ENCODE peak calls at places on chromosomes 13 and 19, in four cellular contexts. X, I, R and S are unnamed samples.
A peak's percentile ranks its signal among the peaks of the same experiment; 100 is the strongest.

GRCh38 chr19:10751109-10751972 is 33.5 kb downstream of the DNM2 start:
- DNase-seq in X (peak; percentile 53), I (no peak), R (peak; percentile 36), S (no peak)

GRCh38 chr13:93843082-93843481 is 616.5 kb downstream of the GPC6 start:
- DNase-seq in X (no peak), R (no peak), I (no peak), S (no peak)

GRCh38 chr19:14556662-14557188 is 15.1 kb downstream of the NDUFB7 start:
- DNase-seq in R (peak; percentile 77), X (peak; percentile 75), I (peak; percentile 70), S (peak; percentile 79)

GRCh38 chr19:6736169-6736916 is 1.0 kb downstream of the GPR108 start:
- DNase-seq in R (peak; percentile 78), X (peak; percentile 76), I (peak; percentile 43), S (peak; percentile 34)

GRCh38 chr13:67230774-67231480 is 791 bp upstream of the PCDH9 start:
- DNase-seq in I (no peak), X (peak; percentile 63), R (peak; percentile 49), S (peak; percentile 61)

GRCh38 chr13:52846567-52847321 is 1.7 kb downstream of the PCDH8 start:
- DNase-seq in X (peak; percentile 42), I (no peak), R (peak; percentile 56), S (no peak)

GRCh38 chr19:47745010-47745901 is at the start of gene NOP53:
- DNase-seq in R (peak; percentile 98), I (peak; percentile 95), X (peak; percentile 96), S (peak; percentile 95)

GRCh38 chr19:55383279-55383788 is 758 bp downstream of the TMEM238 start:
- DNase-seq in R (no peak), I (no peak), X (no peak), S (no peak)

GRCh38 chr13:102260256-102260655 is 141.6 kb downstream of the FGF14 start:
- DNase-seq in X (no peak), R (no peak), I (no peak), S (no peak)

GRCh38 chr19:9584073-9584833 is at the start of gene ZNF121:
- DNase-seq in R (peak; percentile 80), X (peak; percentile 87), I (peak; percentile 67), S (peak; percentile 82)

GRCh38 chr13:94641432-94641941 is 39.8 kb downstream of the GPR180 start:
- DNase-seq in R (no peak), I (no peak), X (no peak), S (no peak)

GRCh38 chr19:14786421-14786851 is 8.1 kb upstream of the ADGRE2 start:
- DNase-seq in X (no peak), R (no peak), I (peak; percentile 7), S (no peak)

GRCh38 chr19:54424201-54424600 is 8.9 kb downstream of the TTYH1 start:
- DNase-seq in X (no peak), I (no peak), R (no peak), S (no peak)

GRCh38 chr19:36051637-36052036 is 2.4 kb downstream of the THAP8 start:
- DNase-seq in I (no peak), X (no peak), R (no peak), S (no peak)

GRCh38 chr19:3095375-3096191 is 1.4 kb downstream of the GNA11 start:
- DNase-seq in X (no peak), I (peak; percentile 56), R (no peak), S (no peak)
- H3K27ac ChIP-seq in X (peak overlapping the region; percentile 74), I (no peak overlapping the region), R (no peak overlapping the region), S (peak overlapping the region; percentile 38)

GRCh38 chr19:58317481-58318072 is 9.2 kb upstream of the ZSCAN22 start:
- DNase-seq in I (no peak), R (no peak), X (no peak), S (no peak)
- TF ChIP-seq CTCF in I (no peak), R (no peak), X (no peak), S (no peak)

GRCh38 chr13:109728061-109728460 is 58.3 kb downstream of the IRS2 start:
- DNase-seq in I (no peak), X (no peak), R (no peak), S (no peak)

GRCh38 chr13:109727251-109727650 is 59.1 kb downstream of the IRS2 start:
- DNase-seq in R (no peak), X (no peak), I (no peak), S (no peak)

GRCh38 chr13:109725297-109725696 is 61.1 kb downstream of the IRS2 start:
- DNase-seq in X (no peak), R (no peak), I (no peak), S (no peak)

GRCh38 chr13:109724603-109725002 is 61.8 kb downstream of the IRS2 start:
- DNase-seq in R (no peak), I (no peak), X (no peak), S (no peak)

GRCh38 chr13:109725995-109726637 is 60.3 kb downstream of the IRS2 start:
- DNase-seq in I (no peak), R (no peak), X (no peak), S (no peak)
- H3K27ac ChIP-seq in I (no peak overlapping the region), R (no peak overlapping the region), X (no peak overlapping the region), S (no peak overlapping the region)

DNA sequence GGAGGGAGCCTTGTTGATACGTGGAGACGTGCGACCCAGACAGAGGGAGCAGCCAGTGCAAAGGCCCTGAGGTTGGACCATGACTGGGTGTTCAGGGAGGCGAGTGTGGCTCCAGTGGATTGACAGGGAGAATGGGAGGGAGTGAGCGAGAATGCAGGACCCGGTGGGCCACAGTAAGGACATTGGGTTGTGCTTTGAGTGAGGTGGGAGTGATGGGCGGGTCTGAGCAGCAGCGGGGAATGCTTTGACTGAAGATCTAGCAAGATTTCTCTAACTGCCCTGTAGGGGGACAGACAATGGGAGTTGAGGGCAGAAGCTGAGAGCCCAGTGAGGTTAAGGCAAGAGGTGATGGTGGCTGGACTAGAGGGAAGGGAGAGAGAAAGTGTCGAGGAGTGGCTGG is 7.7 kb upstream of the NANOS2 start:
- DNase-seq in X (no peak), R (no peak), I (no peak), S (no peak)
- TF ChIP-seq CTCF in X (no peak), R (no peak), I (no peak), S (no peak)

GRCh38 chr19:40267601-40267997 is 17.5 kb downstream of the AKT2 start:
- DNase-seq in I (no peak), R (no peak), X (no peak), S (no peak)

GRCh38 chr19:40266912-40267600 is 18.1 kb downstream of the AKT2 start:
- DNase-seq in R (no peak), I (no peak), X (no peak), S (no peak)

GRCh38 chr19:40270362-40271089 is 14.6 kb downstream of the AKT2 start:
- DNase-seq in R (no peak), I (no peak), X (no peak), S (no peak)

GRCh38 chr19:40271706-40272105 is 13.4 kb downstream of the AKT2 start:
- DNase-seq in X (no peak), R (no peak), I (no peak), S (no peak)

DNA sequence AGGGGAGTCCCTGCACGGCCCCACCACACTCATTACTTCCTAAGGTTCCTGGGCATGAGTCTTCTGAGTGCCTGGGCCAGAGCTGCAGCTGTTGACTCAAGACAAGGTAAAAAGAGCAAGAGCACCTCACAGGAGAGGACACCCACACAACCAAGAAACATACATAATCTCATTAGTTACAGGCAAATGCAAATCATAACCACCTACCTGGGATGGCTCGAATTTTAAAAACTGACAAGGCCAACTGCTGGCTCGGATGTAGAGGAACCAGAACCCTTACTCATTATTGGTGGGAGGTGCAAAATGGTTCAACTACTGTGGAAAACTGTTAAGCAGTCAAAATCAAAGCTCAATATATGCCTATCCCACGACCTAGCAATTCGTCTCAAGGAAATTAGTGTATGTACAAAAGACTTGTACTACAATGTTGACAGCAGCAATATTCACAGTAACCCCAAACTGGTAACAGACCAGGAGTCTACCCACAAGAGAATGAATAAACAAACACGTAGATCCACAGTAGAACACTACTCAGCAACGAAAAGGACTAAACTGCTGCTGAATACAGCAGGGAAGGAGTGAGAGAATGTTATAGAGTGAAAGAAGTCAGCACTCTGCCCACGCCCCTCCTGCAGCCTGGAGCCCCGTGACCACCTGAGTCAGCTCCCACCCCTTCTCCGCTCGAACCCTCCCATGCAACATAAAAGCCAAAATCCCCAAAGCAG is 15.8 kb downstream of the AKT2 start:
- DNase-seq in I (no peak), X (no peak), R (no peak), S (no peak)
- H3K27ac ChIP-seq in I (no peak overlapping the region), X (no peak overlapping the region), R (no peak overlapping the region), S (peak overlapping the region; percentile 4)

GRCh38 chr13:45051315-45051714 is 62.0 kb downstream of the GPALPP1 start:
- DNase-seq in R (no peak), I (no peak), X (no peak), S (no peak)

GRCh38 chr13:45055198-45055901 is 65.0 kb upstream of the GTF2F2 start:
- DNase-seq in R (no peak), I (no peak), X (no peak), S (no peak)

GRCh38 chr13:45060062-45060461 is 60.2 kb upstream of the GTF2F2 start:
- DNase-seq in R (no peak), X (no peak), I (no peak), S (no peak)

DNA sequence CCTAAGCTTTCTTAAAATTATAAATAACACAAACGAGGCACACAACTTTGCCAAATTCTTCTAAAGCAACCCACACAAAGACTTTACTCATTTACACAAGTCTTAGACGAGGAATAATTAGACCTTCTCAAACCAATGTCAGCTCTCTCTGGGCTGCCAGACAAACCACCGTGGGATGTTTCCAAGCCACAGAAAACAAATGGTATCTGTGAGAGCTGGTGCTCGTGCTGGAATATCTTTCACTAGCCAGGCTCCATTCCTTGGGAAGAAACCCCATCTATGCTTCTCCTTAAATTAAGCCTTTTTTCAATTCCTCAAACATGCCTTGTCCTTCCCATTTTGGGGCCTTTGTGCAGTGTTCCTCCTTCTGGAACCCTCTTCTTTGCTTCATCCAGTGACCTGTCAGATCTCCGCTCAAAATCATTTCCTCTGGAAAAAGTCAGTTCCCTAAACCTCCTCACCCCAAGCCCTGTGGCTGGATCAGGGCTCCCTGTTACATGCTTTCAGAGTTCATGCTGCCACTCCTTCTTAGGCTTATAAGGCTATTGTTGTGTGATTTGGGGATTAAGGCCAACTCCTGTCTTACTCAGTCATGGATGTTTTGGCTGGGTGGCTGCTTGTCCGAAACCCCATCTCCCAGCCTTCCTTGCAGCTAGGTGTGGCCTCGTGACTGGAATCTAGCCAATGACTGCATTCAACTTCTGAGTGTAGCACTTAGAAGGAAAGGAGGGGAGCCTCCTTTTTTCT is 64.2 kb upstream of the GTF2F2 start:
- DNase-seq in I (no peak), X (no peak), R (no peak), S (peak; percentile 37)
- TF ChIP-seq CTCF in I (no peak), X (no peak), R (no peak), S (no peak)

DNA sequence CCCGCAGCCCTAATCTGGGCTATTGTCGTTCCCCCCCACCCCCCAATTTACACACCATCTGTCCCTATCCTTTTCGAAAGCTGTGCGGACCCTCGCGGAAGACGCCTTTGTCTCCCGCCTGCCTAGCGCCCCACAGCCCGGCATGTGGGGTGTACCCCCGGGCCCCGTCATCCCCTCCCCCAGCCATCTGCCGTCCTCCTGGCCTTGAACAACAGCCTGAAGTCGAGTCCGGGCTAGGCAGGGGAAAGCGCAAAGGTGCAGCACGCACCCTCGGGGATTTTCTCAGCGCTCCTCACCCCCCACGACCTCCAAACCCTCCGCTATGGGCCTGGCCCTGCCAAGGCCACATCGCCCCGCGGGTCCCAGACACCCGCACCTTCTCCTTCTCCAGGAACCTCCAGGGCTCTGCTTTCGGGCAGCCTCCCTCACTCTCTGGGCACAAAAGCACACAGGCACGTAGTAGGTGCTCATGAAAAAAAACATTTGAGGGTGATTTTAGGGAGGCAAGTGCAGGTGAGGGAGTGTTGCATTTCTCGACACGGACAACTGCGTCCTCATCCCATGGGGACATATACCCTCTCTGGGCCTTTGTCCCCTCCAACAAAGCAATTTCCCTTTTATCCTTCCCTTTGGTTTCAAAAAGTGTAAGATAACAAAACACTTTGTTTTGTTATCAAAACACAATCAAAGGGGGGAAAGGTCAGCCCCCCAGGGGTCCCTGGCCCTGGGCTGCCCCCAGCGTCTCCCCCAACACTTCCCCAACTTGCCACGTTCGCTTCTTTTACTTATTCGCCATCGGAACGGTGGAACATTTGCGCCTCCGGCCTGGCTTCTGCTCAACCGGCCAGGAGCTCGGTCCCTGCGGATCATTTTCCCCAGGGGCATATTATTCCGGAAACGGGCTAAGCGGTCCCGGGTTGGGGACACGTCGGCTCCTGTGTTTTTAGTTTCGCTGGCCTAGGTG is 16.4 kb downstream of the CCDC124 start:
- DNase-seq in R (no peak), I (no peak), X (no peak), S (no peak)
- H3K27ac ChIP-seq in R (no peak overlapping the region), I (no peak overlapping the region), X (no peak overlapping the region), S (no peak overlapping the region)